ENCODE peak calls at places on chromosome 20, in ten cellular contexts. X is PC-9, S is aorta, H is H9, L is thoracic aorta, K is neuronal stem cell, W is uterus, U is spleen, P is IMR-90, F is pancreas. M is an unnamed sample. For H3K4me1, the result is how much of the 10 kb centered on the place peaks cover.

GRCh38 chr20:11993886-11994466 is 76.3 kb downstream of the BTBD3 start:
- DNase-seq in S (no peak), U (no peak), X (no peak), F (no peak), L (no peak), H (peak), W (no peak), P (no peak), K (no peak), M (no peak)

GRCh38 chr20:9102456-9102855 is 33.6 kb downstream of the PLCB4 start:
- DNase-seq in K (no peak), U (no peak), F (no peak), P (no peak), X (no peak), L (no peak), S (no peak), H (no peak), W (no peak), M (no peak)

GRCh38 chr20:57482148-57482547 is 42.8 kb downstream of the CTCFL start:
- DNase-seq in H (no peak), X (no peak), L (no peak), K (no peak), F (no peak), P (no peak), U (peak), S (no peak), W (no peak), M (no peak)

GRCh38 chr20:21189761-21190523 is 64.1 kb downstream of the KIZ start:
- DNase-seq in U (no peak), F (no peak), W (no peak), L (no peak), H (peak), X (no peak), S (no peak), K (peak), P (no peak), M (no peak)

GRCh38 chr20:4905612-4906011 is 95.7 kb downstream of the SLC23A2 start:
- DNase-seq in U (no peak), F (no peak), P (peak), L (no peak), W (no peak), X (no peak), H (no peak), S (no peak), K (no peak), M (no peak)

GRCh38 chr20:35503841-35504460 is 25.5 kb downstream of the C20orf173 start:
- DNase-seq in F (no peak), L (no peak), K (no peak), H (no peak), P (no peak), S (no peak), X (no peak), U (no peak), W (peak), M (no peak)

GRCh38 chr20:38173237-38174156 is 8.4 kb upstream of the TGM2 start:
- DNase-seq in L (peak), P (peak), H (no peak), S (peak), U (no peak), W (peak), X (peak), K (no peak), F (no peak), M (no peak)

GRCh38 chr20:24734139-24734538 is 214.9 kb upstream of the CST7 start:
- DNase-seq in H (no peak), S (no peak), W (no peak), X (no peak), U (no peak), P (no peak), F (no peak), L (no peak), K (no peak), M (no peak)

GRCh38 chr20:8778387-8778786 is 290.5 kb upstream of the PLCB4 start:
- DNase-seq in L (no peak), K (no peak), S (no peak), X (no peak), H (no peak), F (no peak), W (no peak), U (no peak), P (no peak), M (no peak)

GRCh38 chr20:30811896-30812671 is 445.4 kb upstream of the DEFB115 start:
- DNase-seq in U (peak), P (peak), W (no peak), F (no peak), S (peak), H (peak), X (no peak), L (no peak), K (peak), M (peak)

GRCh38 chr20:50501970-50502745 is 8.0 kb upstream of the PTPN1 start:
- DNase-seq in F (no peak), U (no peak), S (peak), L (no peak), X (no peak), W (peak), H (no peak), K (no peak), P (no peak), M (peak)

GRCh38 chr20:844473-845225 is 11.1 kb downstream of the FAM110A start:
- DNase-seq in K (peak), H (peak), X (peak), S (peak), W (peak), U (peak), F (peak), L (peak), P (peak), M (peak)

GRCh38 chr20:62875419-62876355 is 14.1 kb upstream of the TCFL5 start:
- DNase-seq in F (peak), S (peak), W (peak), L (peak), K (peak), H (peak), P (peak), X (peak), U (peak), M (peak)

GRCh38 chr20:1440024-1440423 is 26.6 kb downstream of the NSFL1C start:
- DNase-seq in X (peak), U (no peak), H (peak), L (no peak), K (no peak), S (no peak), W (no peak), P (peak), F (no peak), M (no peak)

GRCh38 chr20:33666293-33667244 is at the start of gene ACTL10:
- DNase-seq in W (peak), L (peak), S (peak), K (peak), F (peak), H (peak), X (peak), P (peak), U (peak), M (peak)

GRCh38 chr20:17969884-17970409 is 1.1 kb downstream of the MGME1 start:
- DNase-seq in P (peak), U (peak), W (no peak), S (peak), K (no peak), H (no peak), X (no peak), L (no peak), F (no peak), M (peak)

GRCh38 chr20:60228255-60228654 is 270.0 kb downstream of the CDH26 start:
- DNase-seq in S (no peak), H (no peak), K (no peak), X (no peak), P (no peak), U (no peak), F (no peak), L (no peak), W (no peak), M (no peak)

DNA sequence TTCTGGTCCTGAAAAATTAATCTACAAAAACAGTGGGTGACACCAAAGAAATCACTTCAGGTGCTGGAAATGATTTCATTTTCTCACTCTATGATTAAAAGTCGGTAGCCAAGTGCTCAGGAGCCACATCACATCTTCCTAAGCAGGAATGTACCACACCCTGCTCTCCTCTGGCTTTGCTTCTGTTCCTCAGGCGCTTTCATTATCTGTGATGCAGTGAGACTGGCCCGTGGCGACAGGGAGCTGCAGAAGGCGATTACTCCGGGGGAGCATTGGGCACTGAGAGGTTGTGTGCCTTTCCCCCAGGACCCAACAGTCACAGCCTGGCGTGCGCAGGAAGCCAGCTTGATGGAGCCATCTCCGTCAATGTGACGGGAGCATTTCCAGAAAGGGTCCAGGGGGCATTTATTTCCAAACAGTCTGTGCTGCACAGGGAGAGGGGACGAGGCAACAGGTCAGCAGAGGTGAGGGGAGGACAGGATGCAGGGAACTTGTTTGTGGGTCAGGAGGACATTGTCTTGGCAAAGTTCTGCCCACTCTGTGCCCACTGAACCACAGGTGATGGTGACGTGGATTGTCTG is 5.6 kb upstream of the ZNF831 start:
- DNase-seq in S (no peak), K (no peak), X (no peak), H (no peak), P (no peak), F (no peak), U (no peak), L (no peak), W (no peak), M (no peak)
- H3K4me1 ChIP-seq in S (under half), K (under half), X (under half), H (under half), P (under half), F (under half), U (under half), L (under half), W (under half), M (under half)

GRCh38 chr20:23417861-23418260 is 3.4 kb downstream of the NAPB start:
- DNase-seq in S (no peak), F (no peak), P (no peak), U (no peak), W (no peak), L (no peak), X (no peak), K (no peak), H (no peak), M (no peak)
- H3K27ac ChIP-seq in S (no peak), F (no peak), P (no peak), U (no peak), W (no peak), L (no peak), X (no peak), K (no peak), H (no peak), M (no peak)

GRCh38 chr20:48826883-48827771 is 672 bp downstream of the PREX1 start:
- DNase-seq in F (no peak), U (peak), W (no peak), P (no peak), K (peak), L (no peak), H (peak), S (peak), X (no peak), M (peak)
- H3K4me1 ChIP-seq in F (under half), U (under half), W (under half), P (under half), K (under half), L (under half), H (under half), S (under half), X (under half), M (half or more)

DNA sequence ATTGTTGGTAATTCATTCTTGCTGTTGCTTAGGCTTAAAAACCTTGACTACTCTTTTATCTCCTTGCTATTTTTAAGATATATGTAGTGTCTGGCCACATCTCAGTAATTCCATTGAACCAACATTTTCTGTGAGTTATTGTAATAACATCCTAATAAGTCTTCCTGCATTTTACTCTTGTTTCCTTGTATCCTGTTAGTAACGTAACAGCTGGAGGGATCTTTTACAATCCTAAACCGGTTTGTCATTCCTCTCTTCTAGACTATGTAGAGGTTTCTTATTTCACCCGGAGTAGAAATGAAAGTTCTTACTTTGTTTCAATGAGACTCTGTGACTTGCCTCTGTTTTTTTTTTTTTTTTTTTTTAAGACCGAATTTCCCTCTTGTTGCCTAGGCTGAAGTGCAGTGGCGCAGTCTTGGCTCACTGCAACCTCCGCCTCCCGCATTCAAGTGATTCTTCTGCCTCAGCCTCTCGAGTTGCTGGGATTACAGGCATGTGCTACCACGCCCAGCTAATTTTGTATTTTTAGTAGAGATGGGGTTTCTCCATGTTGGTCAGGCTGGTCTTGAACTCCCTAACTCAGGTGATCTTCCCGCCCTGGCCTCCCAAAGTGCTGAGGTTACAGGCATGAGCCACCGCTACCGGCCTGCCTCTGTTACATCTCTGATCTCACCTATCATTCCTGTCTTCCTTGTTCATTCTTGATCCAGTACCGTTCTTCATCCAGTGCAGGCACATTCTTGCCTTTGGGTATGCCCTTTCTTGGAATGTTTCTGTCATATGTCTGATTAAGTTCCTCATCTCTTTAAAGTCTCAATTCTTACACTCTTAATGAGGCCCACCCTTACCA is 44.7 kb downstream of the NCOA3 start:
- DNase-seq in W (no peak), H (no peak), F (no peak), L (no peak), X (peak), P (peak), S (no peak), K (no peak), U (no peak), M (no peak)
- H3K27ac ChIP-seq in W (no peak), H (no peak), F (no peak), L (no peak), X (peak), P (peak), S (no peak), K (no peak), U (no peak), M (no peak)

DNA sequence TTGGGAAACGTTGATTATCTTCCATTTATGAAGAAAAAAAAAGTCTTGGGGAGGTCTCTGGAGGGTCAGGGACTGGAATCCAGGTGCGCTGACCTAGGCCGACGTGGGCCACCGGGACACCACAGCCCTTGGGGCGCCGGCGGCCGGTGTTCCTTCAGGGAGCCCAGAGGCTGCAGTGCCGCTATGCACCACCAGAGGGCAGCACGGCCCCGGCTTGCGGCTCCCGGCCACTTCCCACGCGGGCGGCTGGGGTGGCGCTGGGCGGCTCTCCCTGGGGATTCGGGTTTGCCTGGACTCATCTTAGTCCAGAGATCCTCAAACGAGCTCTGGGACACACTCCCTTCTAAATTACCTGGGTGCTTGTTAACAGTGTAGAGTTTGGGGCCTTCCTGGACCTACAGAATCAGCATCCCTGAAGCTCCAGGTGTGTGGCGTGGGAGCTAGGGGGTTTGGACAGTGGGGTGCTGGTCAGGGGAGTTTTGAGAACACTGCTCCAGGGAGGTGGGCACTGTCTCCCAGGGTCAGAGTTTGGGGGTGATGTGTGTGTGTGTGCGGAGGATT is 23.0 kb upstream of the GTSF1L start:
- DNase-seq in K (peak), X (peak), U (peak), S (peak), L (peak), F (peak), H (peak), P (peak), W (peak), M (peak)
- H3K4me1 ChIP-seq in K (under half), X (half or more), U (under half), S (under half), L (under half), F (under half), H (under half), P (under half), W (under half), M (under half)

GRCh38 chr20:6038256-6038655 is 15.6 kb downstream of the LRRN4 start:
- DNase-seq in L (no peak), P (no peak), F (no peak), X (no peak), S (no peak), H (no peak), U (no peak), K (no peak), W (no peak), M (no peak)

GRCh38 chr20:6034134-6034969 is 19.5 kb downstream of the LRRN4 start:
- DNase-seq in X (no peak), F (no peak), U (no peak), W (no peak), H (no peak), S (no peak), L (no peak), P (no peak), K (no peak), M (no peak)

GRCh38 chr20:6039766-6040165 is 14.1 kb downstream of the LRRN4 start:
- DNase-seq in L (no peak), U (no peak), F (no peak), P (no peak), W (no peak), X (no peak), K (no peak), S (no peak), H (no peak), M (no peak)

GRCh38 chr20:6037082-6037481 is 16.8 kb downstream of the LRRN4 start:
- DNase-seq in S (no peak), K (no peak), H (no peak), P (no peak), L (no peak), W (no peak), U (no peak), F (no peak), X (no peak), M (no peak)

GRCh38 chr20:6036213-6036612 is 17.6 kb downstream of the LRRN4 start:
- DNase-seq in W (no peak), F (no peak), X (no peak), K (no peak), L (no peak), S (no peak), P (no peak), U (no peak), H (no peak), M (no peak)
- H3K27ac ChIP-seq in W (no peak), F (no peak), X (no peak), K (no peak), L (no peak), S (no peak), P (no peak), U (no peak), H (no peak), M (no peak)

DNA sequence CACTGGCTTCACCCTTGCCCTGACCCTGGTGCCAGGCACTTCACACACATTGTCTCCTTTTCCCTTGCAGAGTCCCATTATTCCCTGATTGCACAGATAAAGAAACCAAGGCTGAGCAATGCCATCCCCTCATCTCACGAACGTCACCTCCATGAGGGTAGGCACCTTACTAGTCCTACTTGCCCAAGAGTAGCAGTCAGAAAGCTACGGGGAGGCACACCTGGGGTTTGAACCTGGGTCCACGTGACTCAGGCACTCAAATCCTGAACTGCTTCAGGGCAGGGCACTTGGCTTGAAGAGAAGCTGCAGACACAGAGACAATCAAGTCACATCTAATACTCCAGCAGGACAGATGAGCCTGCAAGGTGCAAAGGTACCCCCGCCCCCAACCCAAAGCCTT is 1.9 kb downstream of the BCAS1 start:
- DNase-seq in U (no peak), H (no peak), X (no peak), K (no peak), P (no peak), L (no peak), F (no peak), W (no peak), S (no peak), M (no peak)
- H3K4me1 ChIP-seq in U (under half), H (under half), X (half or more), K (under half), P (under half), L (under half), F (under half), W (under half), S (under half), M (under half)